ENCODE peak calls at places on chromosomes 12 and 14, in four cellular contexts. F is IMR-90, D is astrocyte, I is endothelial cell of umbilical vein. M is an unnamed sample. For H3K36me3, the result is how much of the 10 kb centered on the place peaks cover.

GRCh38 chr14:43579743-43580142 is 927.3 kb downstream of the FSCB start:
- DNase-seq in F (no peak), D (no peak), I (no peak), M (no peak)

GRCh38 chr12:41983394-41983793 is 161.3 kb downstream of the GXYLT1 start:
- DNase-seq in F (no peak), D (peak), I (no peak), M (peak)

GRCh38 chr12:121397521-121397920 is 2.4 kb upstream of the RNF34 start:
- DNase-seq in F (no peak), D (no peak), I (no peak), M (no peak)

GRCh38 chr14:93906341-93907329 is 20.5 kb upstream of the FAM181A start:
- DNase-seq in F (peak), D (no peak), I (no peak), M (peak)

GRCh38 chr12:46264057-46264456 is 4.8 kb downstream of the SLC38A1 start:
- DNase-seq in F (peak), D (peak), I (no peak), M (peak)

GRCh38 chr12:40672650-40673319 is 19.5 kb upstream of the CNTN1 start:
- DNase-seq in F (no peak), D (no peak), I (no peak), M (no peak)

GRCh38 chr12:108519558-108519957 is 4.5 kb downstream of the FICD start:
- DNase-seq in F (no peak), D (no peak), I (no peak), M (no peak)

GRCh38 chr12:10607885-10608458 is 5.4 kb downstream of the MAGOHB start:
- DNase-seq in F (peak), D (no peak), I (peak), M (peak)

GRCh38 chr14:81319314-81319713 is 80.8 kb downstream of the STON2 start:
- DNase-seq in F (no peak), D (no peak), I (no peak), M (no peak)

GRCh38 chr12:125561-125960 is 59.0 kb downstream of the IQSEC3 start:
- DNase-seq in F (no peak), D (no peak), I (no peak), M (no peak)

GRCh38 chr14:97329701-97330100 is 532.5 kb downstream of the VRK1 start:
- DNase-seq in F (no peak), D (no peak), I (no peak), M (no peak)

GRCh38 chr12:19671695-19672094 is 232.4 kb downstream of the AEBP2 start:
- DNase-seq in F (peak), D (no peak), I (no peak), M (peak)

GRCh38 chr12:5348491-5348890 is 83.4 kb upstream of the NTF3 start:
- DNase-seq in F (no peak), D (no peak), I (no peak), M (no peak)

GRCh38 chr14:64266206-64266605 is 28.0 kb downstream of the ESR2 start:
- DNase-seq in F (peak), D (no peak), I (peak), M (peak)

GRCh38 chr14:81436296-81437138 is 36.4 kb upstream of the STON2 start:
- DNase-seq in F (peak), D (peak), I (peak), M (peak)

GRCh38 chr12:104596876-104597833 is 140.4 kb downstream of the CHST11 start:
- DNase-seq in F (no peak), D (peak), I (no peak), M (peak)

GRCh38 chr12:111359231-111359913 is 9.5 kb downstream of the PHETA1 start:
- DNase-seq in F (no peak), D (no peak), I (no peak), M (peak)

GRCh38 chr14:100304825-100305445 is 1.3 kb downstream of the SLC25A29 start:
- DNase-seq in F (peak), D (peak), I (peak), M (peak)

GRCh38 chr12:42588981-42589464 is 523 bp downstream of the PRICKLE1 start:
- DNase-seq in F (peak), D (no peak), I (peak), M (peak)

GRCh38 chr14:95652690-95653089 is 33.5 kb upstream of the TCL1B start:
- DNase-seq in F (no peak), D (no peak), I (no peak), M (no peak)

DNA sequence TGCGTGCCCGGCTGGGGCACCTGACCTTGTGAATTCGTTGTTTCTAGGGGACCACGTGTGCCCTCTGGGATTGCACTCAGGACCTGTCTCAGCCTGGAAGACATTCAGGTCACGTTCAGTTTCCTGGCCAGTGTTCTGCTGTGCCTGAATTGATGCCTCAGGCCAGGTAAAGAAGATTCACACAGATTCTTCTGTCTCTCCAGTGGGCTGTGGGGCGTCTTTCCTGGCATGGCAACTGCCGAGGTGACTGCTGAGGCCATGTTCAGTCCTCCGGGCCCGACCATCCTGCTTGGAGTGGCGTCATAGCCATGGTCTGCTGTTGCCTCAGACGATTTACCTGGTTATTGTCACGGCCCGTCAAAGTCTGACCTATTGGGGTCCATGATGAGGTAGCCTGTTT is 13.5 kb downstream of the ZNF605 start:
- DNase-seq in F (no peak), D (no peak), I (no peak), M (no peak)
- H3K36me3 ChIP-seq in F (half or more), D (under half), I (under half), M (half or more)

DNA sequence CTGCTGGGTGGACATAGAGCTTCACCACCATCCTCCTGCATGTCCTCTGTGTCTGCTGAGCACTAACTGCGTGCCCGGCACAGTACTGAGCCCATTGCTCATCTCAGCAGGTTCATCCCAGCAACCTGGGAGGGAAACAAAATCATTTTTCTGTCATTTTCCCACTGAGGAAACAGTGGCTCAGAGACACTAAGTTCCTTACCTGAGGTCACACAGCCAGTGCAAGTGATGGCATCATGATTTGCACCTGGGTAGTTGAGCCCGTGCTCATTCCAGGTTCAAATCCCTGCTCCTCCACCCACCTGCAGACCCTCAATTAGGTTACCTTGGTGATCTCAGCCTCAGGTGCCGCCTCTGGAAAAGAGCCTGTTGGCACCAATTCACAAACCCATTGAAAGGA is 23.4 kb downstream of the RNFT2 start:
- DNase-seq in F (no peak), D (no peak), I (no peak), M (no peak)
- H3K4me3 ChIP-seq in F (no peak), D (no peak), I (no peak), M (no peak)

DNA sequence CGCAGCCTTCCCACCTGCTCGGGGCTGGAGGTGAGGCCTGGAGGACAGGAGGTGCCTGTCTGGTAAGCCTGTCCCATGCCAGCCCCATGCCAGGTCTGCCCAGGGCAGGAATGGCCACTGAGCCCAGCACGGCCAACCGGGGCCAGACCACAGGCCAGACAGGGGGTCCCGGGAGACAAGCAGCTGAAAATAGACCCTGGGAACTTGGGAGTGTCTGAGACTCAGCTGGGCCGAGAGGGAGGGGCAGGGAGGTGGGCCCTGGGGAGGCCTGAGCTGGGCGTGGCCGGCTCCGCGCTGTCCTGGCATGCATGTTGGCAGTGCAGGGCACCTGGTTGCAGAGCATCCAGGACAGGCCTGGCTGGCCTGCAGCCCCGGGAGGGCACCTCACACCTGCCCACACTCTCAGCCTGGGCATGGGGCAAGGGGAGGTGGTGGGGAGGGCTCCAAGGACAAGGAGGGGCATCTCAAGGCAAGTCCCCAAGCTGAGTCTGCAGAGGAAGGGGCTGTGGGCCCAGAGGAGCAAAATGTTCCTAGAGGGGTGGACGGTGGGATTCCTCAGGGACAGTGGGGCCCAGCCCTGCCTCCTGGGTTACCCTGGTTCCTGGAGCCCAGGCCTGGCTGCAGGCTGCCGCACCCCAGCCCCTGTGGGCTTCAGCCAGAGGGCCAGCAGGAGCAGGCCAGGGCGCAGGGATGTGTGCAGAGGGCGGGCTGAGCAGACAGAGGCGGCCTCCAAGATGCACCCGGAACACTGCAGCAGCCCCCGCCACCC is 3.2 kb upstream of the CRIP1 start:
- DNase-seq in F (no peak), D (no peak), I (no peak), M (no peak)
- H3K9ac ChIP-seq in F (no peak), D (no peak), I (no peak), M (no peak)

DNA sequence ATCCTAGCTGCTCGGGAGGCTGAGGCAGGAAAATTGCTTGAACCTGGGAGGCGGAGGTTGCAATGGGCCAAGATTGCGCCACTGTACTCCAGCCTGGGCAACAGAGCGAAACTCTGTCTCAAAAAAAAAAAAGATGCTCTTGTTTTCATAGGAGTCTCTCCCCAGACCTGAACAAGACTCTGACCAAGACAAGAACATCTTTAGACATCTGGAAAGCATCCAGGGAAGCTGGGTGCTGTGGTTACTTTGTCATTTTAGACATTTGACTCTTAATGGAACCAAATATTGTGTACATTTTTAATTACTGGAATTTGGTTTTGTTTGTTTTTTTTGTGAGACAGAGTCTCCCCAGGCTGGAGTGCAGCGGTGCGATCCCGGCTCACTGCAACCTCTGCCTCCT is 21.1 kb upstream of the ATF1 start:
- DNase-seq in F (no peak), D (no peak), I (no peak), M (no peak)
- H3K36me3 ChIP-seq in F (under half), D (half or more), I (under half), M (half or more)

GRCh38 chr12:25767613-25768012 is 190.9 kb upstream of the RASSF8 start:
- DNase-seq in F (peak), D (peak), I (no peak), M (peak)

GRCh38 chr12:25771062-25771461 is 187.4 kb upstream of the RASSF8 start:
- DNase-seq in F (peak), D (peak), I (no peak), M (peak)

GRCh38 chr12:25764892-25765291 is 193.6 kb upstream of the RASSF8 start:
- DNase-seq in F (no peak), D (peak), I (no peak), M (peak)

GRCh38 chr12:25768151-25768550 is 190.3 kb upstream of the RASSF8 start:
- DNase-seq in F (no peak), D (no peak), I (no peak), M (no peak)

DNA sequence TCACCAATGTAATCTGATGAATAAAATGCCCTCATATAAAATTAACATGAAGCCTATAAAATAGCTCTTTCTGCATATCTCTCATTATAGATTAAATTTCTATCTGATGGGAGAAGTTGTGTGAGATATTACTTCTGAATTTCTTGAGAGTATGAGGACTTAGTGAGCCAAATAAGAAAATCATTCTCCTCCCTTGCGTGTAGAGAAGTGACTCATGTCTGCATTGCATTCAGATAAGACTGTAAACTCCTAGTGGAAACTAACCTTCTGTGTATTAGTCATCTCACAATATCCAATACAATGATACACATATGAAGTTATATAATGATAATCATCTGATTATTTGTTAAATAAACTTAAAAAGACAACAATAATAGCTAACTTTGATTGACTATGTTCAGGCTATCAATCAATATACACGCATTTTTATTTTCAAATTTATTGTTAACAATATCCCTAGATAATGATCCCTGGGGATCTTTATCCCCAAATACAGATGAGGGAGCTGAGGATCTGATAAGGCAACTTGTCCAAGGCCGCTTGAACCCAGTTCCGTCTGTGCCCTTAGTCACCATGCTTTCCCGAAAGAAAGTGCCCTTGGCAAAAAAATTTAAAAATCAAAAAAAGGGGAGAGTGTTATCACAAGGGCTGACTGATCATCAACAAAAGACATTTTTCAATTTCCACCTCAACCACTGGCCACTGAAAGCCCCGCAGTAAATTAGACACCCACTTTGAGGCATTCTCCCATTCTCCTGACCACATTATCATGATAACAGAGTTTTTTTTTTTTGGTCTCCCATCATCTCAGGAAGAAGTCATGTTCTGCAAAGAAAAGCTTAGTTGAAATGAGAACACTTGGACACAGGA is 189.2 kb upstream of the RASSF8 start:
- DNase-seq in F (peak), D (peak), I (peak), M (peak)
- H3K4me3 ChIP-seq in F (no peak), D (no peak), I (no peak), M (no peak)

GRCh38 chr12:57240926-57241555 is 9.9 kb downstream of the STAC3 start:
- DNase-seq in F (no peak), D (no peak), I (no peak), M (peak)
- H3K9ac ChIP-seq in F (peak), D (no peak), I (no peak), M (peak)

GRCh38 chr12:54526800-54527630 is 22.4 kb upstream of the PDE1B start:
- DNase-seq in F (peak), D (no peak), I (peak), M (peak)

GRCh38 chr12:54527631-54527929 is 21.8 kb upstream of the PDE1B start:
- DNase-seq in F (no peak), D (no peak), I (no peak), M (no peak)

GRCh38 chr12:54525383-54525782 is 24.0 kb upstream of the PDE1B start:
- DNase-seq in F (no peak), D (no peak), I (no peak), M (no peak)

GRCh38 chr12:54535474-54535873 is 13.9 kb upstream of the PDE1B start:
- DNase-seq in F (no peak), D (no peak), I (no peak), M (no peak)

GRCh38 chr12:54529581-54529980 is 19.8 kb upstream of the PDE1B start:
- DNase-seq in F (no peak), D (no peak), I (no peak), M (no peak)
- H3K36me3 ChIP-seq in F (under half), D (under half), I (under half), M (under half)

GRCh38 chr12:79140711-79141110 is 276.1 kb downstream of the SYT1 start:
- DNase-seq in F (no peak), D (no peak), I (no peak), M (no peak)

GRCh38 chr12:79138872-79139271 is 274.3 kb downstream of the SYT1 start:
- DNase-seq in F (no peak), D (no peak), I (no peak), M (no peak)

DNA sequence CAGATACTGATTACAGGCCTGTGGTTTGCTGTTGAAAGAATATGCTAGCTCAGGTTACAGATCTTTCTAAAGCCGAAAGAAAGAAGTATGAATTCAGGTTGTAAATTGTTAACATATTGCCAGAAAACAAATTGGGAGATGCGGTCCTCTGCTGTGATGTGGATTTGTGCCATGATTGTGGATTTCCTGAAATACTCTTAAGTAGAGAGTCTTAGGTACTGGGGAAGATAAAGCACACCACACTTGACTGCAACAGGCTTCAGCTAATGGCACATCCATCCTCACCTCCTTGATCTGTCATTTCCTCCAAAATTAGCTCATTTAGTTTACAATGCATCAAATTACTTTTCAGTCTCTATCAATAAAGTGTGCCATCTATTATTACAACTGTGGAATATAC is 279.2 kb downstream of the SYT1 start:
- DNase-seq in F (no peak), D (peak), I (no peak), M (no peak)
- H3K4me3 ChIP-seq in F (no peak), D (no peak), I (no peak), M (no peak)

M was measured in adipocyte.